ENCODE peak calls at places on chromosomes 11 and 22, in eight cellular contexts. T, X, Y, O, G, U, V and B are unnamed samples.

GRCh38 chr22:42816339-42816738 is 40.7 kb downstream of the ARFGAP3 start:
- DNase-seq in Y (no peak), G (peak; percentile 1), O (no peak), X (no peak), V (no peak), T (no peak), U (no peak), B (no peak)

GRCh38 chr11:65169164-65169641 is 830 bp upstream of the SPDYC start:
- DNase-seq in U (no peak), X (no peak), O (no peak), Y (no peak), G (no peak), V (no peak), T (peak; percentile 67), B (peak; percentile 65)

GRCh38 chr11:123307276-123307675 is 112.2 kb upstream of the CLMP start:
- DNase-seq in U (no peak), X (no peak), O (no peak), V (no peak), T (no peak), Y (no peak), G (no peak), B (no peak)

GRCh38 chr22:37459211-37459610 is 27.0 kb downstream of the MFNG start:
- DNase-seq in G (peak; percentile 34), T (no peak), O (no peak), V (no peak), U (peak; percentile 42), Y (no peak), X (no peak), B (peak; percentile 30)

GRCh38 chr11:68974421-68975194 is 6.2 kb downstream of the MRGPRD start:
- DNase-seq in T (peak; percentile 12), V (no peak), Y (no peak), G (no peak), X (peak; percentile 69), U (no peak), O (no peak), B (peak; percentile 43)

GRCh38 chr22:20946080-20946986 is 20.7 kb upstream of the AIFM3 start:
- DNase-seq in T (peak; percentile 49), O (no peak), U (no peak), Y (no peak), X (no peak), V (no peak), G (no peak), B (peak; percentile 46)

GRCh38 chr11:19263333-19263732 is 22.6 kb upstream of the E2F8 start:
- DNase-seq in O (peak; percentile 51), U (no peak), G (no peak), T (no peak), X (no peak), Y (no peak), V (no peak), B (no peak)

GRCh38 chr22:40348025-40348658 is 1.8 kb downstream of the ADSL start:
- DNase-seq in X (no peak), U (peak; percentile 58), Y (no peak), V (no peak), G (peak; percentile 48), T (peak; percentile 44), O (no peak), B (peak; percentile 80)

GRCh38 chr11:27464155-27464759 is 8.3 kb downstream of the LGR4 start:
- DNase-seq in X (no peak), U (no peak), V (no peak), O (no peak), G (peak; percentile 42), Y (peak; percentile 64), T (no peak), B (peak; percentile 39)

GRCh38 chr22:19129871-19130270 is 1.2 kb upstream of the TSSK2 start:
- DNase-seq in G (no peak), Y (no peak), T (no peak), V (no peak), X (no peak), O (no peak), U (no peak), B (no peak)

GRCh38 chr11:132463941-132464340 is 1068.4 kb downstream of the OPCML start:
- DNase-seq in U (no peak), Y (no peak), V (no peak), O (no peak), T (no peak), X (no peak), G (no peak), B (no peak)

GRCh38 chr11:35347921-35348331 is 71.4 kb downstream of the SLC1A2 start:
- DNase-seq in U (no peak), X (peak; percentile 30), T (no peak), Y (no peak), V (peak; percentile 91), G (no peak), O (no peak), B (peak; percentile 48)

GRCh38 chr11:67167715-67168114 is 48.7 kb downstream of the KDM2A start:
- DNase-seq in X (no peak), V (no peak), U (no peak), Y (no peak), O (no peak), T (no peak), G (no peak), B (no peak)

GRCh38 chr11:2833051-2833937 is 52.3 kb downstream of the CDKN1C start:
- DNase-seq in Y (no peak), O (no peak), G (no peak), X (no peak), V (no peak), U (no peak), T (no peak), B (no peak)

GRCh38 chr22:23373601-23374000 is 193.3 kb downstream of the BCR start:
- DNase-seq in V (no peak), Y (no peak), X (no peak), G (no peak), O (no peak), T (no peak), U (no peak), B (no peak)

GRCh38 chr22:23375031-23375827 is 194.9 kb downstream of the BCR start:
- DNase-seq in X (no peak), T (no peak), V (no peak), U (no peak), O (no peak), Y (no peak), G (no peak), B (no peak)

GRCh38 chr22:23380230-23380573 is 199.9 kb downstream of the IGLL1 start:
- DNase-seq in O (no peak), U (peak; percentile 41), Y (no peak), T (no peak), X (no peak), G (no peak), V (no peak), B (no peak)

GRCh38 chr22:23377767-23378166 is 197.5 kb downstream of the BCR start:
- DNase-seq in U (no peak), O (no peak), X (no peak), V (no peak), T (no peak), Y (no peak), G (no peak), B (no peak)

GRCh38 chr22:23376256-23376655 is 195.9 kb downstream of the BCR start:
- DNase-seq in X (peak; percentile 80), V (peak; percentile 1), Y (no peak), T (no peak), O (no peak), G (no peak), U (no peak), B (no peak)
- TF ChIP-seq CTCF in X (peak; percentile 72), V (peak; percentile 30), Y (peak; percentile 21), T (peak; percentile 28), O (no peak), G (no peak), U (no peak), B (peak; percentile 23)

DNA sequence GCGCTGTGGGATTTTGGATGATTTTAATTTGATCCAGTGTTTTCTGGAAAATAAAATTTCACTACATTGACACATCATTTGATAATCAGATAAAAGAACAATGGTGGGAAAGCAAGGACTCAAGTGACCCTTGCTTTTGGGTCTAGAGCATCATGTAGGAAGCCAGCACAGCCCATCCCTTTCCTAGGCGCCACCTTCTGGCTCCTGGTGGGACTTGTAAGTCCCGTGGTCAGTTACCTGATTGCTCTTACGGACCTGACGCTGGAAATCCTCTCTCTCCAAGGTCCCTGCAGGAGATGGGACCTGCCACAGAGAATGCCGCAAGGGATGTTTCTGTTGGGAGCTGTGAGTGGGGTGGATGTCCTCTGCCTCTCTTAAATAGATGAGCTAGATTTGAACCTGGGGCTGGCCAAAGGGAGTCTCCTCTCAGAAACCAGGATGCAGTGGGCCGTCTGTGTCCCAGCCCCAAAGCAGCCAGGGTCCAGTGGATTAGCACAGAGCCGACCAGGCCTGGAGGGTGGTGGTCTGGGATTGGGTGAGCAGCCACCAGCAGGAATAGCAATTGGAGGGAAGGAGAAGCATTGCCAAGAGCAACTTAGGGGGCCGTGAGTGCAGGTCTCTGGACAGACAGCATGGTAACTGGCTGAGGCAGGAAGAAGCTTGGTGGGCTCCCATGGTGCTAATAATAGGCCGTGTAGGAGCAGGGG is 21.7 kb downstream of the TIMP3 start:
- DNase-seq in X (peak; percentile 75), V (no peak), Y (no peak), T (no peak), G (peak; percentile 43), O (no peak), U (peak; percentile 53), B (peak; percentile 56)
- TF ChIP-seq CTCF in X (peak; percentile 79), V (peak; percentile 51), Y (peak; percentile 59), T (peak; percentile 77), G (peak; percentile 40), O (peak; percentile 71), U (peak; percentile 14), B (peak; percentile 55)

DNA sequence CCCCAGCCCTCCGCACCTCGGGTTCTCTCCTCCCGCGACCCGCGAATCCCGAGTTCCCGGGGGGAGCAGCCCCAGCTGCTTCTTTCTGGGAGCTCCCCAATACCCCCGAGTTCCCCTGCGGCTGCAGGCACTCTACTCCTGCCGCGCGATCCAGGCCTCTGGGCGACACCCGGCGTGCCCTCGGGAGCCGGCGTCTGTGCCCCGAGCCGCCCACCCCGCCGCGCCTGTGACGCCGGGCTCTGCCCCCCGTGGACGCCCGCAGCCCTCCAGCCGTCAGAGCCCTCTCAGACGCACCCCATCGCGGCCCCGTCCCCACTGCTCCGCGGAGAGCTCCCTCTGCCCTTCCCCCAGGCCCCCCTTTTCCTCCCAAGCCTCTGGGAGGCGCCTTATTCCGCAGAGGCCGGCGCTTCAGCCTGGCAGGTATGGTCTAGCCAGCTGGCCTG is 422 bp downstream of the GLB1L2 start:
- DNase-seq in O (no peak), Y (no peak), V (no peak), G (no peak), U (no peak), X (peak; percentile 56), T (no peak), B (no peak)
- TF ChIP-seq CTCF in O (peak; percentile 21), Y (no peak), V (no peak), G (no peak), U (no peak), X (peak; percentile 14), T (no peak), B (no peak)

GRCh38 chr11:111734383-111735261 is 31.6 kb downstream of the PPP2R1B start:
- DNase-seq in O (no peak), U (no peak), V (no peak), Y (no peak), G (no peak), X (no peak), T (no peak), B (peak; percentile 45)

GRCh38 chr11:111736191-111736590 is 30.0 kb downstream of the PPP2R1B start:
- DNase-seq in O (no peak), Y (no peak), U (no peak), G (no peak), T (peak; percentile 45), X (no peak), V (no peak), B (peak; percentile 76)

GRCh38 chr11:111736621-111737055 is 29.6 kb downstream of the PPP2R1B start:
- DNase-seq in Y (no peak), X (no peak), G (no peak), T (no peak), U (no peak), O (no peak), V (no peak), B (no peak)

GRCh38 chr11:111733655-111734088 is 32.5 kb downstream of the PPP2R1B start:
- DNase-seq in G (no peak), T (no peak), X (no peak), U (no peak), V (no peak), Y (no peak), O (no peak), B (no peak)

GRCh38 chr11:111735262-111736116 is 30.7 kb downstream of the PPP2R1B start:
- DNase-seq in V (peak; percentile 96), T (peak; percentile 98), G (no peak), X (no peak), O (peak; percentile 96), U (peak; percentile 54), Y (peak; percentile 97), B (peak; percentile 99)
- TF ChIP-seq CTCF in V (no peak), T (no peak), G (no peak), X (no peak), O (no peak), U (no peak), Y (no peak), B (no peak)